ENCODE peak calls at places on chromosomes 4 and X, in four cellular contexts. G is HL-60, Q is GM12878, L is K562. P is an unnamed sample.

GRCh38 chr4:159142254-159142653 is 39.4 kb downstream of the RAPGEF2 start:
- DNase-seq in G (no peak), Q (no peak), L (no peak), P (no peak)

GRCh38 chr4:127685292-127685691 is 44.9 kb upstream of the SLC25A31 start:
- DNase-seq in L (no peak), G (no peak), Q (no peak), P (no peak)

GRCh38 chrX:106955004-106955772 is 35.0 kb downstream of the CLDN2 start:
- DNase-seq in L (no peak), Q (no peak), G (no peak), P (no peak)

GRCh38 chrX:94936722-94937121 is 1262.7 kb downstream of the FAM133A start:
- DNase-seq in G (no peak), L (no peak), Q (no peak), P (no peak)

GRCh38 chr4:82639947-82640346 is 78.2 kb upstream of the TMEM150C start:
- DNase-seq in Q (no peak), L (no peak), G (no peak), P (no peak)

GRCh38 chr4:46270986-46271596 is 118.8 kb downstream of the GABRA2 start:
- DNase-seq in L (peak), Q (peak), G (peak), P (no peak)

GRCh38 chrX:112642349-112642748 is 37.4 kb downstream of the LHFPL1 start:
- DNase-seq in L (peak), Q (no peak), G (peak), P (no peak)

GRCh38 chr4:68904786-68905185 is 46.8 kb downstream of the UGT2A3 start:
- DNase-seq in G (no peak), Q (peak), L (peak), P (no peak)

GRCh38 chr4:105594094-105595010 is 41.9 kb downstream of the ARHGEF38 start:
- DNase-seq in G (no peak), L (no peak), Q (peak), P (no peak)

GRCh38 chr4:54066718-54067129 is 2.3 kb upstream of the CHIC2 start:
- DNase-seq in Q (no peak), G (peak), L (peak), P (no peak)

GRCh38 chr4:54063737-54064316 is 578 bp downstream of the CHIC2 start:
- DNase-seq in Q (no peak), G (peak), L (peak), P (peak)

GRCh38 chr4:54066088-54066415 is 1.6 kb upstream of the CHIC2 start:
- DNase-seq in Q (no peak), G (no peak), L (peak), P (no peak)

GRCh38 chr4:54064317-54065275 is at the start of gene CHIC2:
- DNase-seq in Q (peak), G (peak), L (peak), P (peak)

DNA sequence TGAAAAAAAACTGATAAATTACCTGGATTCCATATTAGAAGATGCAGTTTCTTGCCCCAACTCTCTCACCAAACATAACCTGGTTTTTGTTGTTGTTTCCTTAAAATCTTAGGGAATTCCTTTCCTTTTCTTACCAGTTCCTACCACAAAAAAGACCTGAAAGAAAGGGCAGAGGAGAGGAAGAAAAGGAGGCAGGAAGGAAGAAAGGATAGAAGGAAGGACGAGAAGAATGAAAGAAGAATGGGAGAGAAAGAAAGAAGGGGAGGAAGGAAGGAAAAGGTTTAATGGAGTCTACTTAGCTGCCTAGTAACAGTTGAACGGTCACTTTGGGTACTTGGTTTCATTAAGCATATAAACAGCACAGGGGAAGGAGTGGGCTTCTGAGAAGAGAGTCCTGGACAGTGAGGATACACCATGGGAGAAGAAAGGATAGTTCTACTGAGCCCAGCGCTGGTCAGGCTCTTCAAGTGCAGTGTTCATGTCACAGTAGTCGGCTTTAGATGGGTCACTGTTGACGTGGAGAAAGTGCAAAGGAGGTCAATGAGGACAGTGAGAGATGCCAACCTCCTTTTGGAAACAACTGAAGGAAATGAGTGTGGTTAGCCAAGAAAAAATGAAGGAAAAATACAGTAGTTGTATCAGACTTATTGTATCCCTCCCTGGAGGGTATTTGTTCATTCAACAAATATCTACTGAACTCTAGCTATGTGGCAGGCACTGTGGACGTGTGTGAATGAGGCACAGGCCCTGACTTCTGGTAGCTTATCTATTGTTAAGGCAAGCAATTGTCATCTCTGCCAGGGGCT is 1.1 kb upstream of the CHIC2 start:
- DNase-seq in Q (no peak), L (peak), G (no peak), P (no peak)
- TF ChIP-seq POLR2AphosphoS5 in Q (no peak), L (no peak), G (no peak), P (no peak)

GRCh38 chr4:89358935-89359364 is 51.4 kb upstream of the GPRIN3 start:
- DNase-seq in G (no peak), L (no peak), Q (no peak), P (no peak)

GRCh38 chr4:89363156-89363555 is 55.6 kb upstream of the GPRIN3 start:
- DNase-seq in Q (no peak), L (no peak), G (no peak), P (no peak)

GRCh38 chr4:89365375-89366170 is 58.0 kb upstream of the GPRIN3 start:
- DNase-seq in G (no peak), L (no peak), Q (no peak), P (no peak)

GRCh38 chr4:89364559-89364958 is 57.0 kb upstream of the GPRIN3 start:
- DNase-seq in L (no peak), Q (no peak), G (no peak), P (no peak)

GRCh38 chr4:89363786-89364185 is 56.2 kb upstream of the GPRIN3 start:
- DNase-seq in G (no peak), Q (no peak), L (no peak), P (no peak)
- TF ChIP-seq SPI1 in G (no peak), Q (no peak), L (no peak), P (no peak)

GRCh38 chrX:100649550-100650356 is 5.8 kb downstream of the SRPX2 start:
- DNase-seq in Q (no peak), G (no peak), L (no peak), P (no peak)
- TF ChIP-seq POLR2AphosphoS5 in Q (no peak), G (no peak), L (no peak), P (no peak)

DNA sequence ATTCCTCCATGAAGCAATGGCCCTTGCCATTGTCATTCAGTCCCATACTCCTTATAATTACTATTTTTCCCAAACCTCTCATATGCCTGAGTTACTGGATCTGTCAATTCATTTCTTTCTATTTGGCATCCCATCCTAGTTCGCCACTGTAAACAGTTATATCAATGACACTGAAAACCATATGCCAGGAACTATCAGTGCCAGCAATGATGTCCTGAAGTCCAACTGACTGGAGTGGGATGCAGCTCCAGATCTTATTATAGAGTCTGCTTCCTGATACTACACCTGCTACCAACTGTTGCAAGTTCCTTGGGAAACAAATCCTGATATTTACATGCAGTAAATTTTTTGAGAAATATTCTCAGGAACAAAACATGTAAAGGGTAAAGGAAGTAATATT is 27.0 kb upstream of the BANK1 start:
- DNase-seq in G (no peak), L (no peak), Q (no peak), P (no peak)
- TF ChIP-seq SPI1 in G (no peak), L (no peak), Q (no peak), P (no peak)

GRCh38 chr4:3641501-3641900 is 109.3 kb upstream of the LRPAP1 start:
- DNase-seq in Q (no peak), L (no peak), G (no peak), P (no peak)

GRCh38 chr4:3638080-3638715 is 106.0 kb upstream of the LRPAP1 start:
- DNase-seq in L (no peak), Q (no peak), G (no peak), P (no peak)

GRCh38 chr4:3640587-3640962 is 108.4 kb upstream of the LRPAP1 start:
- DNase-seq in L (peak), G (no peak), Q (no peak), P (no peak)

GRCh38 chr4:3642056-3642630 is 109.9 kb upstream of the LRPAP1 start:
- DNase-seq in Q (no peak), L (no peak), G (no peak), P (no peak)

DNA sequence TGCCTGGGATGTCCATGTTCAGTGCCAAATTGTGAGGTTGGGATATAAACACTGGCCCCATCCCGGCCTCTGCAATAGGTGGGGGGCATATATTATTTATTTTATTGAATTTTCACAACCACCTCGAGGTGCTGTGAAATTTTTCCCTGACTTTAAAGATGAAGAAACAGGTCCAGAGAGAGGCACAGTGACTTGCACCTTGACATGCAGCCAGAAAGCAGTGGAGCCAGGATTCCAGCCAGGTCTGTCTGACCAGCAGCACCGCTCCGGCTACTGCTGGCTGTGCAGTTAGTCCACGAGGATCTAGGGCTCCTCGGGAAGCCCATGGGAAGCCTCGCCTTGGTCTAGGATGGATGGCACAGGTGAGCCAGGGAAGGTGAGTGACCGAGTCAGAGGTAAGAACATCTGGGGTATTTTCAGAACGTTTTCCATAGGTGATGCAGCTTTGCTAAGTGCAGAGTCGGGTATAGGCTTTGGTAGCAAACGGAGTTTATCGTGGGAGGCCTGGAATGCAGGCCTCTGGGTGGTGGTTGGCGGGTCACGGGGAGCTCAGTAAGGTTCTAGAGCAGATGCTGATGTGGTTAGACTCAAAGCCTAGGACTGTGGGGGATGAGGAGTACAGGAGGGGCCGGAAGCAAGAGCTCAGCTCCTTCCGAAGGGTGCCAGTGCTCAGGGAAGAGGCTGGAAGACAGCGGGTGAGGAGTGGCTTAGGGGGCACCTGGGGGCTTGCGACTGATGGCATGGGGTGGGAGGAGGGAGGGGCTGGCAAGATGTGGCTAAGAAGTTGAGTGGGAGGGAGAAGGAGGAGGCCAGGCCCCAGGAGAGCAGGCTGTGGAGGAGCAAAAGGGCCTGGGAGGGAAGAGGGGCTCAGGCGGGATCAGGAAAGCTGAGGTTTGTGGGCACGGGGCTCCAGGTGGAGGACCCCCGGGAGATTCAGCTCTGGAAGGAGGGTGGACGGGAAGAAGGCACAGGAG is 107.7 kb upstream of the LRPAP1 start:
- DNase-seq in Q (no peak), L (no peak), G (no peak), P (no peak)
- TF ChIP-seq POLR2AphosphoS5 in Q (no peak), L (no peak), G (no peak), P (no peak)